ENCODE peak calls at places on chromosomes 2 and 18, in ten cellular contexts. V is NCI-H345; S is lower lobe of right lung; Q is retina; F is GM13977; M is HFF-Myc; I is NCI-H2081; Y is stimulated activated CD8-positive, alpha-beta memory T cell treated with anti-CD3 and anti-CD28 coated beads, Interleukin-15, amount 100 ng/mL, for 24 hours; L is lower leg skin; A is epithelial cell of esophagus. H is an unnamed sample.

GRCh38 chr2:205474746-205475145 is 207.6 kb upstream of the NRP2 start:
- DNase-seq in Y (no peak), M (peak), F (no peak), V (no peak), S (no peak), A (no peak), I (no peak), Q (no peak), L (no peak), H (no peak)

GRCh38 chr2:159399716-159400525 is 113.4 kb upstream of the WDSUB1 start:
- DNase-seq in I (peak), Q (no peak), Y (no peak), L (no peak), A (peak), M (peak), V (no peak), S (no peak), F (no peak), H (no peak)

GRCh38 chr2:224146356-224147160 is 107.5 kb upstream of the SERPINE2 start:
- DNase-seq in M (no peak), I (no peak), S (no peak), A (peak), Q (no peak), F (no peak), L (no peak), Y (no peak), V (no peak), H (no peak)

GRCh38 chr2:11830708-11831301 is 84.4 kb downstream of the LPIN1 start:
- DNase-seq in A (no peak), S (no peak), Y (no peak), L (no peak), I (no peak), F (no peak), V (no peak), M (no peak), Q (no peak), H (no peak)

GRCh38 chr2:133579295-133579694 is 11.0 kb upstream of the NCKAP5 start:
- DNase-seq in V (no peak), S (no peak), Y (no peak), F (no peak), L (peak), A (peak), Q (no peak), I (no peak), M (no peak), H (no peak)

GRCh38 chr2:41241325-41242000 is 789.6 kb upstream of the SLC8A1 start:
- DNase-seq in L (no peak), A (no peak), V (no peak), Y (no peak), F (no peak), S (no peak), Q (no peak), I (no peak), M (no peak), H (no peak)

GRCh38 chr2:10897956-10898355 is 13.8 kb upstream of the KCNF1 start:
- DNase-seq in F (no peak), Y (no peak), V (no peak), Q (no peak), M (no peak), I (no peak), A (peak), L (no peak), S (no peak), H (no peak)

GRCh38 chr2:26681656-26682055 is 10.9 kb upstream of the KCNK3 start:
- DNase-seq in A (no peak), S (no peak), Q (no peak), Y (no peak), I (no peak), F (no peak), V (no peak), M (no peak), L (no peak), H (no peak)

GRCh38 chr18:68494802-68495560 is 219.9 kb downstream of the TMX3 start:
- DNase-seq in L (no peak), S (no peak), V (no peak), Y (no peak), M (peak), Q (no peak), F (no peak), I (no peak), A (peak), H (no peak)

GRCh38 chr2:8517850-8518480 is 163.9 kb upstream of the ID2 start:
- DNase-seq in S (no peak), I (no peak), Y (no peak), V (no peak), F (no peak), Q (no peak), A (no peak), M (no peak), L (no peak), H (no peak)

GRCh38 chr2:174344716-174345472 is 10.1 kb downstream of the SP9 start:
- DNase-seq in S (no peak), I (peak), Y (no peak), M (peak), F (peak), V (peak), A (peak), Q (peak), L (no peak), H (no peak)

GRCh38 chr2:88866756-88867155 is 175.3 kb downstream of the RPIA start:
- DNase-seq in A (no peak), I (no peak), L (no peak), Y (no peak), V (no peak), S (no peak), M (no peak), Q (no peak), F (no peak), H (no peak)

GRCh38 chr2:47334356-47335136 is 68.4 kb upstream of the MSH2 start:
- DNase-seq in V (peak), I (no peak), S (no peak), M (no peak), Q (peak), Y (no peak), A (peak), F (no peak), L (no peak), H (no peak)

GRCh38 chr2:170369894-170370293 is 191.9 kb downstream of the MYO3B start:
- DNase-seq in A (peak), Y (no peak), F (no peak), L (no peak), S (no peak), I (peak), V (peak), Q (no peak), M (no peak), H (no peak)

GRCh38 chr2:78817430-78817829 is 208.1 kb upstream of the REG3G start:
- DNase-seq in Y (no peak), F (no peak), I (no peak), A (no peak), S (no peak), V (peak), Q (no peak), L (no peak), M (no peak), H (no peak)

GRCh38 chr2:152730591-152731333 is 12.3 kb downstream of the ARL6IP6 start:
- DNase-seq in L (no peak), Q (no peak), M (no peak), I (no peak), Y (no peak), V (no peak), S (no peak), A (peak), F (no peak), H (no peak)

GRCh38 chr2:239769574-239770145 is 255.5 kb downstream of the NDUFA10 start:
- DNase-seq in S (peak), M (no peak), I (no peak), F (no peak), L (no peak), A (no peak), Y (no peak), Q (no peak), V (no peak), H (no peak)

GRCh38 chr2:23554054-23554697 is 169.2 kb downstream of the KLHL29 start:
- DNase-seq in Q (no peak), F (no peak), M (no peak), A (no peak), I (peak), V (no peak), S (no peak), L (peak), Y (no peak), H (no peak)

GRCh38 chr2:159506764-159507406 is 109.5 kb downstream of the BAZ2B start:
- DNase-seq in L (no peak), Y (no peak), Q (no peak), S (no peak), I (no peak), A (peak), F (no peak), V (no peak), M (no peak), H (peak)

H was measured in H54.